ENCODE peak calls at places on chromosomes 11 and 22, in six cellular contexts. K is brain microvascular endothelial cell, O is HCT116, X is foreskin keratinocyte, T is neural progenitor cell, D is tibial artery. Y is an unnamed sample.

GRCh38 chr22:30671071-30671470 is 3.4 kb upstream of the DUSP18 start:
- DNase-seq in T (no peak), D (no peak), O (no peak), K (no peak), X (no peak), Y (no peak)

GRCh38 chr22:33825761-33826160 is 94.5 kb downstream of the LARGE1 start:
- DNase-seq in X (no peak), D (no peak), T (no peak), O (no peak), K (no peak), Y (no peak)

GRCh38 chr11:18853086-18853720 is 61.6 kb upstream of the PTPN5 start:
- DNase-seq in K (peak), X (peak), D (no peak), T (peak), O (peak), Y (peak)

GRCh38 chr11:2305862-2306823 is 4.3 kb downstream of the TSPAN32 start:
- DNase-seq in O (no peak), T (no peak), K (no peak), X (no peak), D (peak), Y (no peak)

GRCh38 chr22:31615940-31616314 is 46.1 kb downstream of the PISD start:
- DNase-seq in X (no peak), K (no peak), D (no peak), T (no peak), O (no peak), Y (no peak)

GRCh38 chr11:28566643-28567042 is 458.5 kb downstream of the METTL15 start:
- DNase-seq in X (peak), O (peak), K (peak), D (peak), T (peak), Y (no peak)

GRCh38 chr11:10594407-10594806 is 25.9 kb upstream of the LYVE1 start:
- DNase-seq in K (no peak), X (peak), D (no peak), O (no peak), T (no peak), Y (peak)

GRCh38 chr11:8338138-8338537 is 74.5 kb upstream of the LMO1 start:
- DNase-seq in D (no peak), K (peak), X (no peak), T (peak), O (peak), Y (no peak)

GRCh38 chr22:34070051-34070450 is 149.8 kb upstream of the LARGE1 start:
- DNase-seq in X (no peak), O (no peak), T (no peak), K (no peak), D (no peak), Y (no peak)

GRCh38 chr11:90747057-90747456 is 524.2 kb upstream of the CHORDC1 start:
- DNase-seq in T (no peak), K (peak), D (no peak), O (no peak), X (peak), Y (peak)

DNA sequence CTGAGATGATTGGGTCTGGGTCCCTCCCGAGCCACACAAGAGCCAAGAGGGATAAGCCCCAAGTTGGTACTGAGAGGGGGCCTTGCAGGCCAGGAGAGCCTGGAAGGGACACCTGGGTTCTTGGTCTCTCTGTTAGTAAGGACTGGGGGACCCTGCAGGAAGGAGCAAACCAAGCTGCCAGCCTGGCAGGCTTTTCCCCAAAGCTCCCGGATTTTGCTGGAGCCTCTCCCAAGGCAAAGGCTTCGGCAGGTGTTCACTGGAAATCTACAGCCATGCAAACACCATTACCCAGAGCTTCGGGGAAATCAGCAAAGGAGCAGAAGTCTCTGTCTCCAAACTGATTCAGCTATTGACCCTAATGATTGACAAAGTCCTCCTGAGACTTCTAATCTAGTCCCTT is 527.9 kb downstream of the BUD13 start:
- DNase-seq in O (no peak), X (no peak), T (no peak), D (no peak), K (no peak), Y (no peak)
- H3K27ac ChIP-seq in O (no peak), X (no peak), T (no peak), D (no peak), K (no peak), Y (no peak)

GRCh38 chr22:43923191-43923590 is 414 bp upstream of the PNPLA3 start:
- DNase-seq in T (no peak), K (no peak), O (no peak), X (no peak), D (no peak), Y (peak)
- H3K27ac ChIP-seq in T (no peak), K (no peak), O (peak), X (no peak), D (no peak), Y (no peak)

DNA sequence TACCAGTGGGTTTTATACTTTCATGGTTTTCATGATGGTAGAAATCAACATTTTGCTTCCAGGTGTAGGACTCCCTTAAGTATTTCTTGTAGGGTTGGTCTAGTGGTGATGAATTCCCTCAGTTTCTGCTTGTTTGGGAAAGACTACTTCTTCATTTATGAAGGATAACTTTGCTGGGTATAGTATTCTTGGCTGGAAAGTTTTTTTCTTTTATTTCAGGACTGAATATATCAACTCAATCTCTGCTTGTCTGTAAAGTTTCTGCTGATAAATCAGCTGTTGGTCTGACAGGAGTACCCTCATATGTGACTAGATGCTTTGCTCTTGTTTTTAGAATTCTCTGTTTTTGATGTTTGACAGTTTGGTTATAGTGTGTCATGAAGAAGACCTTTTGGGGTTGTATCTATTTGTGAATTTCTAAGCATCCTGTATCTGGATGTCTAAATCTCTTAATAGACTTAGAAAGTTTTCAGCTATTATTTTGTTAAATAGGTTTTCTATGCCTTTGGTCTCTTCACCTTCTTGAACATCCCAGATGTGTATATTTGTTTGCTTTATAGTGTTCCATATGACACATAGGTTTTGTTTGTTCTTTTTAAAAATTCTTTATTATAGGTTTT is 95.9 kb downstream of the ENTHD1 start:
- DNase-seq in X (no peak), K (no peak), O (no peak), D (no peak), T (no peak), Y (no peak)
- H3K27ac ChIP-seq in X (no peak), K (no peak), O (no peak), D (no peak), T (no peak), Y (no peak)

GRCh38 chr22:24105018-24105360 is 76.3 kb upstream of the SUSD2 start:
- DNase-seq in D (peak), O (no peak), X (no peak), K (no peak), T (no peak), Y (no peak)
- H3K27ac ChIP-seq in D (peak), O (no peak), X (no peak), K (no peak), T (no peak), Y (no peak)

DNA sequence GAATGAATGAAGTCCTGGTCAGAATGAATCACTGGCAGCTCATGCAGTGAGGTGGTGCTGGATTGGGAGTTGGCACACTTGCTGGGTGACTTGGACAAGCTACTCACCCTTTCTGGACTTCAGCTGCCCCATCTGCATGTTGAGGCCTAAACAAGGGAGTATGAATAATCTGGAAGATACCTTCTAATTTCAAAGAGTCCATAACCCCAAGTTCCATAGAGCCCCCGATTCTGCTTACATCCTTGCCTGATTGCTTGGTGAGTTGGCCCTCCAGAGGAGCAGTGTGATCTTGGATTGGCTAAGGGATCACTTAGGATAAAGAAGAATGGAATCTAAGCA is 18.3 kb upstream of the ACCSL start:
- DNase-seq in D (no peak), T (peak), X (no peak), O (no peak), K (no peak), Y (no peak)
- H3K27ac ChIP-seq in D (peak), T (no peak), X (no peak), O (no peak), K (no peak), Y (no peak)

DNA sequence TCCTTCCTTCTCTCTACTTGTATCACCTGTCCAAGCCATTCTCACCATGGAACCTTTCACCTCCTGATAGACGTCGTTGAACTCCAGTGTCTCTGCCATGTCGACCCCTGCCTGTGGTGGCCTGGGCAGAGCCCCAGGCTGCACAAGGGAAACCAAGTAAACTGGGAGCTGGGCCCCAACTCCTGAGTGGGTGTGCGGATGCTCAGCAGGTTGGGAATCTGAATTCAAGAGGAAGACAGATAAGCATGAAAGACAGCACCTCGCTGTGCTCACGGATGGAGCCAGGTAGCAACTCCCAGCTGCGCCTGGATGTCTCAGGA is 709 bp downstream of the SSRP1 start:
- DNase-seq in X (no peak), T (no peak), O (no peak), K (no peak), D (no peak), Y (no peak)
- H3K27ac ChIP-seq in X (peak), T (no peak), O (peak), K (peak), D (peak), Y (peak)